ENCODE peak calls at places on chromosomes 5 and 9, in six cellular contexts. O is upper lobe of right lung, Y is thyroid gland, Z is ovary, V is uterus, I is LNCaP clone FGC. A is an unnamed sample.

GRCh38 chr5:86101966-86102365 is 515.8 kb upstream of the COX7C start:
- DNase-seq in V (no peak), I (no peak), Y (no peak), Z (no peak), O (no peak), A (no peak)

GRCh38 chr5:148651528-148651927 is 2.8 kb downstream of the HTR4 start:
- DNase-seq in Z (no peak), O (no peak), I (no peak), Y (no peak), V (no peak), A (no peak)

GRCh38 chr5:54455413-54456157 is at the start of gene HSPB3:
- DNase-seq in O (no peak), V (peak; percentile 21), Y (no peak), Z (peak; percentile 45), I (no peak), A (no peak)

GRCh38 chr9:83538172-83538889 is at the start of gene FRMD3:
- DNase-seq in O (peak; percentile 90), Z (peak; percentile 67), V (peak; percentile 66), Y (peak; percentile 91), I (peak; percentile 50), A (peak; percentile 77)

GRCh38 chr5:170411100-170411499 is 21.9 kb upstream of the KCNMB1 start:
- DNase-seq in Z (no peak), V (no peak), I (no peak), Y (no peak), O (no peak), A (no peak)

GRCh38 chr5:124057161-124057814 is 545.3 kb downstream of the CSNK1G3 start:
- DNase-seq in Z (peak; percentile 12), Y (peak; percentile 26), V (no peak), I (peak; percentile 36), O (peak; percentile 63), A (no peak)

GRCh38 chr9:95796029-95796428 is 79.5 kb upstream of the ERCC6L2 start:
- DNase-seq in O (no peak), Y (no peak), V (no peak), Z (no peak), I (peak; percentile 69), A (no peak)

GRCh38 chr9:73132034-73132776 is 19.5 kb upstream of the ANXA1 start:
- DNase-seq in O (peak; percentile 75), Y (peak; percentile 72), I (no peak), Z (peak; percentile 66), V (peak; percentile 65), A (peak; percentile 89)

GRCh38 chr5:126837907-126838539 is 61.1 kb downstream of the LMNB1 start:
- DNase-seq in O (no peak), Z (no peak), I (no peak), Y (no peak), V (no peak), A (no peak)

GRCh38 chr5:175690025-175690424 is 32.2 kb downstream of the HRH2 start:
- DNase-seq in I (no peak), Y (no peak), V (no peak), Z (no peak), O (peak; percentile 29), A (no peak)

GRCh38 chr5:139062910-139063663 is 135.1 kb downstream of the SIL1 start:
- DNase-seq in Z (no peak), O (no peak), Y (no peak), I (peak; percentile 88), V (no peak), A (no peak)

GRCh38 chr9:75599249-75599648 is 291.2 kb upstream of the PCSK5 start:
- DNase-seq in O (no peak), I (no peak), Z (no peak), V (no peak), Y (no peak), A (no peak)

GRCh38 chr5:133466551-133467324 is 145.6 kb downstream of the FSTL4 start:
- DNase-seq in Z (no peak), O (no peak), I (no peak), Y (no peak), V (no peak), A (no peak)

GRCh38 chr5:11946317-11946716 is 42.1 kb upstream of the CTNND2 start:
- DNase-seq in V (no peak), O (no peak), Y (no peak), I (no peak), Z (no peak), A (no peak)

GRCh38 chr9:127741831-127742434 is 6.8 kb upstream of the TOR2A start:
- DNase-seq in V (peak; percentile 46), Y (peak; percentile 72), I (no peak), Z (peak; percentile 77), O (peak; percentile 89), A (no peak)

GRCh38 chr5:1931590-1932138 is 48.9 kb upstream of the IRX4 start:
- DNase-seq in I (no peak), V (peak; percentile 61), O (peak; percentile 64), Y (peak; percentile 32), Z (peak; percentile 69), A (peak; percentile 80)

GRCh38 chr9:116599342-116599884 is 87.7 kb upstream of the TRIM32 start:
- DNase-seq in Z (no peak), I (no peak), Y (no peak), O (no peak), V (no peak), A (no peak)

GRCh38 chr9:129875687-129876395 is 40.6 kb downstream of the USP20 start:
- DNase-seq in Y (no peak), Z (no peak), O (no peak), V (no peak), I (no peak), A (no peak)

GRCh38 chr9:131436865-131437271 is 43.0 kb downstream of the PRRC2B start:
- DNase-seq in O (no peak), I (no peak), Z (no peak), V (no peak), Y (no peak), A (peak; percentile 16)

GRCh38 chr5:140372971-140373487 is 13.0 kb downstream of the SLC4A9 start:
- DNase-seq in Z (peak; percentile 71), O (peak; percentile 76), V (peak; percentile 72), I (peak; percentile 32), Y (peak; percentile 70), A (peak; percentile 85)

GRCh38 chr9:37946971-37947370 is 43.0 kb upstream of the SLC25A51 start:
- DNase-seq in Z (no peak), O (no peak), I (no peak), V (no peak), Y (no peak), A (no peak)

GRCh38 chr5:57887851-57888621 is 405.4 kb upstream of the ACTBL2 start:
- DNase-seq in O (no peak), I (peak; percentile 66), V (no peak), Z (peak; percentile 18), Y (peak; percentile 53), A (no peak)

GRCh38 chr5:124000558-124000957 is 488.6 kb downstream of the CSNK1G3 start:
- DNase-seq in I (peak; percentile 80), Y (no peak), Z (no peak), O (no peak), V (no peak), A (no peak)

GRCh38 chr9:134416385-134417022 is 90.2 kb downstream of the RXRA start:
- DNase-seq in Z (no peak), O (no peak), V (no peak), Y (no peak), I (no peak), A (no peak)

GRCh38 chr9:18947772-18948391 is 85.1 kb downstream of the SAXO1 start:
- DNase-seq in I (no peak), O (no peak), Y (no peak), Z (no peak), V (no peak), A (no peak)

GRCh38 chr5:98402130-98402529 is 371.3 kb upstream of the RGMB start:
- DNase-seq in I (no peak), Y (no peak), O (no peak), V (no peak), Z (no peak), A (no peak)

GRCh38 chr5:74332654-74333053 is 307.9 kb downstream of the ENC1 start:
- DNase-seq in O (no peak), Y (no peak), I (no peak), Z (no peak), V (no peak), A (no peak)

GRCh38 chr9:36222449-36222848 is 31.7 kb downstream of the CLTA start:
- DNase-seq in Z (no peak), I (no peak), Y (no peak), O (no peak), V (no peak), A (no peak)

GRCh38 chr9:93200989-93201339 is 17.0 kb downstream of the WNK2 start:
- DNase-seq in Y (no peak), V (no peak), O (no peak), Z (no peak), I (no peak), A (no peak)

DNA sequence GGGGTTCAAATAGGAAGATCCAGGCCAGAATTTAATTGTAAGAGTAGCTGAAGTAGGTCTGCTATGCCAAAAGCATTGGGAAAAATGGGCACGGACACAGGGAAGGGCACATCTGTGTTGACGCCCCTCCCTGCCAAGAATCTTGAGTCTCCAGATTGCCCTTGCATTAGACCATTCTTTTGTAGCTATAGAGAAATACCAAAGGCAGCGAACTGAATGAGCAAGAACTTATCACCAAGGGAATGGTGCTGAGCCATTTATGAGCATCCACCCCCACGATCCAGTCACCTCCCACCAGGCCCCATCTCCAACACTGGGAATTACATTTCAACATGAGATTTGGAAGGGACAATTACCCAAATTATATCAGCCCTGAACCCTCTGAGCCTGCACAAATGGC is 18.0 kb upstream of the GDA start:
- DNase-seq in Z (no peak), O (no peak), V (no peak), Y (no peak), I (no peak), A (no peak)
- H3K4me3 ChIP-seq in Z (no peak overlapping the region), O (no peak overlapping the region), V (no peak overlapping the region), Y (no peak overlapping the region), I (no peak overlapping the region), A (no peak overlapping the region)

GRCh38 chr9:135474915-135475314 is 4.7 kb upstream of the PPP1R26 start:
- DNase-seq in O (peak; percentile 80), I (no peak), V (no peak), Z (no peak), Y (peak; percentile 26), A (no peak)
- TF ChIP-seq CTCF in O (peak; percentile 52), I (peak; percentile 16), V (no peak), Z (no peak), Y (no peak), A (no peak)

GRCh38 chr9:35035851-35036701 is 36.3 kb downstream of the VCP start:
- DNase-seq in I (no peak), V (peak; percentile 60), Z (peak; percentile 74), O (peak; percentile 79), Y (peak; percentile 29), A (no peak)
- H3K4me3 ChIP-seq in I (no peak overlapping the region), V (peak overlapping the region; percentile 31), Z (peak overlapping the region; percentile 3), O (peak overlapping the region; percentile 40), Y (no peak overlapping the region), A (peak overlapping the region; percentile 26)

DNA sequence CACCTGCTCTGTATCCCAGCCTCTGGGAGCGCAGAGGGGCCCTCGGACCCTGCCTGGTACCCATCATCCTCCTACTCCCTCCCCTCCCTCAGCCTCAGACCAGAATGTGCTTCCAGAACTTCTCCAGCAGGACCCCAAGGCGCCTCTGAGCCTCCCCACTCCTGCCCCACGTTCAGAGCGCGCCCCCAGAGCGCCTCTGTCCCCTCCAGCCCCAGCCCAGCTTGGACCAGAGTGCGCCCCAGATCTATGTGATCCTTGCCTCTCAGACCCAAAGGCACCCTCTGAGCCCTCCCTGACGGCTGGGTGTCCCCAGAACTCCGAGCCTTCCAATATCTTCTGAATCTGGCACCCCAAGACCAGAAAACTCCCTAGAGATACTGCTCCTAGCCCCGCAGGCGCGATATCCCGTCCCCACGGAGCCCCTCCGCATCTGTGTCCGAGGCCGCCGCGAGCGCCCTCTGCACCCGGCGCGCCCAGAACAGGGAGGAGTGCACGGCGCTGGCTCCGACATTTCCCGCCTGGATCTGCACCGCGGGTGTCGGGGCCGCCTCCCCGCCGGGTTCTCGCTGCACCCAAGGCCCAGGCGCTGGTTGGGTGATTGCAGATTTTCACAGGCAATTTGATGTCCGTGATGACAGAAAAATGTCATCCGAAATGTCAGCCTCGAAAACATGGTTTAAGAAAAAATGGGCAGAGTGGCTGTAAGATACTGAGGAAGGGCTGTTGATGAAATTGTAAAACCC is 522 bp downstream of the BHMT start:
- DNase-seq in Z (no peak), V (no peak), Y (no peak), I (no peak), O (no peak), A (no peak)
- TF ChIP-seq CTCF in Z (no peak), V (no peak), Y (no peak), I (no peak), O (no peak), A (no peak)